ENCODE peak calls at places on chromosomes 5 and 9, in five cellular contexts. N is H9, R is neuronal stem cell, Y is H1, E is trophoblast cell. M is an unnamed sample.

GRCh38 chr9:120917285-120917684 is 9.3 kb downstream of the TRAF1 start:
- DNase-seq in R (no peak), E (no peak), Y (no peak), N (no peak), M (no peak)

GRCh38 chr5:163458778-163459405 is 1.0 kb downstream of the NUDCD2 start:
- DNase-seq in N (no peak), Y (no peak), E (no peak), R (no peak), M (no peak)

GRCh38 chr9:106864533-106865143 is 1.7 kb downstream of the ZNF462 start:
- DNase-seq in R (no peak), E (peak), Y (no peak), N (no peak), M (peak)

GRCh38 chr5:78586251-78586650 is 62.3 kb downstream of the LHFPL2 start:
- DNase-seq in R (no peak), Y (no peak), N (no peak), E (peak), M (peak)

GRCh38 chr5:79588645-79589044 is 23.6 kb upstream of the TENT2 start:
- DNase-seq in N (no peak), E (no peak), Y (no peak), R (no peak), M (no peak)

GRCh38 chr5:39948867-39949468 is 524.2 kb upstream of the DAB2 start:
- DNase-seq in E (peak), N (peak), R (peak), Y (peak), M (peak)

GRCh38 chr5:61115968-61116367 is 46.3 kb downstream of the SMIM15 start:
- DNase-seq in N (no peak), E (no peak), Y (no peak), R (no peak), M (no peak)

GRCh38 chr5:14143509-14143842 is 334 bp downstream of the TRIO start:
- DNase-seq in Y (no peak), E (peak), N (no peak), R (no peak), M (no peak)

GRCh38 chr5:155150012-155150411 is 136.5 kb downstream of the KIF4B start:
- DNase-seq in Y (no peak), N (no peak), R (no peak), E (no peak), M (no peak)

GRCh38 chr5:3538886-3539285 is 56.7 kb upstream of the IRX1 start:
- DNase-seq in N (no peak), R (no peak), Y (no peak), E (no peak), M (no peak)

GRCh38 chr9:5269249-5269715 is 35.2 kb downstream of the RLN2 start:
- DNase-seq in N (no peak), R (no peak), E (peak), Y (peak), M (peak)

GRCh38 chr9:102518324-102518723 is 476.8 kb upstream of the CYLC2 start:
- DNase-seq in Y (no peak), N (no peak), E (no peak), R (no peak), M (no peak)

GRCh38 chr5:72815580-72816296 is 723 bp upstream of the TNPO1 start:
- DNase-seq in Y (no peak), N (no peak), E (peak), R (no peak), M (no peak)

GRCh38 chr5:122192883-122193496 is 63.6 kb downstream of the ZNF474 start:
- DNase-seq in R (peak), Y (no peak), E (peak), N (no peak), M (peak)

GRCh38 chr9:127846451-127847154 is 7.9 kb downstream of the ENG start:
- DNase-seq in N (no peak), R (no peak), Y (no peak), E (peak), M (peak)

GRCh38 chr9:107867738-107868137 is 378.2 kb upstream of the KLF4 start:
- DNase-seq in N (no peak), E (no peak), R (no peak), Y (no peak), M (no peak)

GRCh38 chr9:131959056-131959455 is 120.6 kb downstream of the MED27 start:
- DNase-seq in E (no peak), N (no peak), R (no peak), Y (no peak), M (no peak)

GRCh38 chr9:121285835-121286687 is 18.1 kb downstream of the GSN start:
- DNase-seq in R (no peak), Y (no peak), N (peak), E (peak), M (peak)

GRCh38 chr5:32714836-32715235 is 3.7 kb downstream of the NPR3 start:
- DNase-seq in Y (no peak), N (no peak), E (no peak), R (no peak), M (no peak)

GRCh38 chr5:109805472-109805871 is 115.7 kb downstream of the MAN2A1 start:
- DNase-seq in Y (no peak), E (no peak), R (no peak), N (no peak), M (peak)

GRCh38 chr9:69919461-69920061 is 98.9 kb downstream of the CFAP95 start:
- DNase-seq in Y (no peak), R (peak), N (no peak), E (peak), M (peak)

GRCh38 chr5:87411586-87412416 is 929 bp downstream of the CCNH start:
- DNase-seq in R (peak), E (peak), Y (no peak), N (peak), M (peak)

GRCh38 chr9:82894961-82895902 is 167.7 kb downstream of the RASEF start:
- DNase-seq in R (no peak), N (no peak), E (no peak), Y (no peak), M (no peak)

GRCh38 chr9:137341227-137341626 is 39.2 kb upstream of the NRARP start:
- DNase-seq in N (no peak), Y (no peak), E (no peak), R (no peak), M (no peak)

GRCh38 chr5:883475-884181 is 9.0 kb downstream of the BRD9 start:
- DNase-seq in E (no peak), N (no peak), R (no peak), Y (no peak), M (no peak)

GRCh38 chr5:74725331-74725730 is 40.3 kb downstream of the HEXB start:
- DNase-seq in N (no peak), Y (no peak), R (no peak), E (no peak), M (no peak)

GRCh38 chr5:177427919-177428573 is 1.6 kb downstream of the GRK6 start:
- DNase-seq in N (no peak), E (no peak), Y (no peak), R (no peak), M (no peak)

GRCh38 chr5:41270423-41271251 is 57.3 kb upstream of the C6 start:
- DNase-seq in Y (no peak), E (peak), N (no peak), R (peak), M (peak)

GRCh38 chr5:78889759-78890158 is 95.4 kb downstream of the ARSB start:
- DNase-seq in Y (no peak), R (no peak), E (peak), N (no peak), M (peak)

GRCh38 chr5:159680095-159680494 is 236.2 kb upstream of the ADRA1B start:
- DNase-seq in Y (no peak), E (no peak), N (no peak), R (no peak), M (no peak)

GRCh38 chr5:55747778-55748318 is 10.0 kb downstream of the DDX4 start:
- DNase-seq in N (no peak), E (no peak), Y (no peak), R (no peak), M (no peak)

GRCh38 chr5:62488531-62488930 is 76.0 kb downstream of the IPO11 start:
- DNase-seq in N (no peak), Y (no peak), E (no peak), R (no peak), M (no peak)

GRCh38 chr9:83403864-83404263 is 134.3 kb downstream of the FRMD3 start:
- DNase-seq in Y (no peak), R (peak), E (peak), N (no peak), M (no peak)

GRCh38 chr9:5949103-5949699 is 58.5 kb downstream of the MLANA start:
- DNase-seq in N (no peak), Y (no peak), E (peak), R (no peak), M (peak)

GRCh38 chr9:83707518-83707767 is 315 bp downstream of the UBQLN1 start:
- DNase-seq in E (peak), R (no peak), N (no peak), Y (no peak), M (peak)

GRCh38 chr9:15722888-15723287 is 170.0 kb downstream of the CCDC171 start:
- DNase-seq in N (peak), Y (no peak), R (peak), E (no peak), M (no peak)

GRCh38 chr9:130824079-130824478 is 11.0 kb upstream of the ABL1 start:
- DNase-seq in Y (no peak), N (no peak), E (no peak), R (no peak), M (peak)
- H3K4ac ChIP-seq in Y (no peak), N (no peak), E (peak), R (no peak), M (peak)

GRCh38 chr5:64160196-64160595 is 5.4 kb upstream of the RNF180 start:
- DNase-seq in Y (no peak), R (no peak), N (no peak), E (no peak), M (no peak)
- H2BK12ac ChIP-seq in Y (no peak), R (no peak), N (no peak), E (no peak), M (no peak)

DNA sequence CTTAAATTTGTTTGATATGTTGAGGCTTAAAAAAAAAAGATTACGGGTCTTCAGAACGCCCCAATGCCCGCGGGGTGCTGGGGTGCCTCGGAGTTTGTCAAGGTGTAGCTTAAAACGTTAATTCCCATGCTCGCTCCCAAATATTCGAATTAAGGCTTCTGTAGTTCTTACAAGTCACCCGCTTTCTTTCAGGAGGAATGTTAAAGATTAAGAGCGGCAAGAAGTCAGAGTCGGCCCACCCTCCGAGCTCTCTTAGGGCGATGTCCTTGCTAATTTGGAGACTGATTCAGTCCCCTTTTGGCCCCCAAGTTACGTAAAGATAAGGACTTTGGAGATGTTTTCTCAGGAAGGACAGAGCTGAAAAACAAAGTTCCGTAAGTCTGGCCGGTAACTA is 791 bp upstream of the NPM1 start:
- DNase-seq in E (no peak), R (no peak), N (no peak), Y (no peak), M (no peak)
- H3K4ac ChIP-seq in E (peak), R (no peak), N (peak), Y (no peak), M (peak)

DNA sequence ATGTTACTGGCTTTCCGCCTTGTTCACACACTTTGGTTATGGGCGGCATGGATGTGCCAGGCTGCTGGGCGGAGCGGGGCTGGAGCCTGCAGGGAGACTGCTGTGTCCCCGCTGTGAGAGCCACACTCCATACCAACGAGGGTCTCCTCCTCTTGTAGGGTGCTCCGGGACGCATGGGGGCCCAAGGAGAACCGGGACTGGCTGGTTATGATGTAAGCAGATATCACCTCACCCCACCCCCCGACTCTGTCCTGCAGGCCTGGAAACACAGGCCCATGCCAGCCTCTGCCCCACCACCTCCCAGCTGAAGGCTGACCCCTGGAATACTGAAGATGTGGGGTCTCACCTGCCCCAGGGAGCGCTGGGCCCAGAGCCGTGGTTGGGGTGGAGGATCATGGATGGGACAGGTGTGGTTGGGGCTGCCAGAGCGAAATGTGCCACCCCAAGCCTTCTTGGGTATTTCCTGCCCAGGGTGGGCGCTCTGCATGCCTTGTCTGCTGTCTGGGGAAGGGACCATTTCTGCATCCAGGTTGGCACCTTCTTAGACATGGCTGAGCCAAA is 39.3 kb upstream of the ORM1 start:
- DNase-seq in E (no peak), N (peak), R (no peak), Y (no peak), M (no peak)
- H2BK12ac ChIP-seq in E (no peak), N (no peak), R (no peak), Y (no peak), M (peak)

DNA sequence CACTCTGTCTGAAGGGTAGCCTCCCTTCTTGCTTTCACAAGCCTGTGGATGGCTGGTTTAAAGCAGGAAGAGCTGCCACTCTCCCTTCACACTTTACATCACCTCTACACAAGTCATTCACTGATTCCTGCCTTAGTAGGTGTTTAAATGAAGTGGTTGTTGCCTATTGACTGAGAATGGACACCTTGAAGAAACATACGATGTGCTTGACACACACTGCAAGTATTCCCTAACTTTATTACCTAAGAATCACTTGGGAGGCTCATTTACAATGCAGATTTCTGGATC is 230.5 kb downstream of the PIK3R1 start:
- DNase-seq in N (no peak), R (no peak), E (no peak), Y (no peak), M (no peak)
- H3K4ac ChIP-seq in N (no peak), R (no peak), E (peak), Y (no peak), M (no peak)

DNA sequence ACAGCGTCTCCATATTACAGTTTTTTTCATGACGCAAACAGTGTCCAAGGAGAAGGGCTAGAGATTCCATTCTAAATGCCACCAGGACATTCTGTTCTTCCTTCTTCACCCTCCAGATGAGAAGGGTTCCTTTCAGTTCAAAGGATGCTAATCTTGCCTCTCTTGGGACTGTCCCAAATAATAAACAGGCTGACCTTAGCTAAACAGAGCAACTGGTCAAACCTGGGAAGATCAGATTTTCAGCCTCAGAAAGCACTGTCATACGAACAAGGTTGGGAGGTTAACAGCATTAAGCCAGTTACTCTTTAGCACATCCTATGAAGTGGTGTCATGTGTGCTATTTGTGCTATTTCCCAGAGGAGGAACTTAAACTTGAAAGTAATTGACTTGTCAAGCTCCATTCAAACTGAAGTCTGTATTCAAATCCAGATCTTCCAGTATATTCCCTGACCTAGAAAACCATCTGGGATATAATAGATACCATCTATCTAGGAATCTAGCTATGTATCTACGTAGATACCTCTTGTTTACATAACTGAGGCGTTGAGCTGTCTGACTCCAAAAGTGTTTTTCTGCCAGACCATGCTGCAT is 125.5 kb downstream of the LPAR1 start:
- DNase-seq in E (peak), N (no peak), Y (no peak), R (no peak), M (peak)
- H2BK12ac ChIP-seq in E (no peak), N (no peak), Y (no peak), R (no peak), M (no peak)

GRCh38 chr5:142720561-142721275 is 34.8 kb upstream of the FGF1 start:
- DNase-seq in Y (no peak), N (peak), R (no peak), E (peak), M (no peak)

GRCh38 chr5:142722146-142722545 is 36.3 kb upstream of the FGF1 start:
- DNase-seq in Y (no peak), N (no peak), R (no peak), E (no peak), M (no peak)

GRCh38 chr5:142716963-142717362 is 31.1 kb upstream of the FGF1 start:
- DNase-seq in R (no peak), Y (no peak), N (peak), E (peak), M (peak)

GRCh38 chr5:142717582-142718215 is 31.8 kb upstream of the FGF1 start:
- DNase-seq in E (peak), N (peak), Y (no peak), R (no peak), M (peak)

GRCh38 chr5:142719836-142720330 is 34.0 kb upstream of the FGF1 start:
- DNase-seq in R (no peak), Y (no peak), E (peak), N (no peak), M (no peak)
- H3K4ac ChIP-seq in R (no peak), Y (no peak), E (no peak), N (no peak), M (no peak)